ENCODE peak calls at places on chromosomes 5 and 9, in five cellular contexts. Q, Z, J, D and Y are unnamed samples.

GRCh38 chr5:108727154-108727638 is 20.5 kb upstream of the FER start:
- DNase-seq in J (no peak), D (no peak), Q (peak; percentile 38), Z (no peak), Y (no peak)

GRCh38 chr5:99068944-99069650 is 140.3 kb upstream of the CHD1 start:
- DNase-seq in J (no peak), Z (no peak), D (no peak), Q (no peak), Y (no peak)

GRCh38 chr5:83562207-83562606 is 90.7 kb downstream of the VCAN start:
- DNase-seq in Z (no peak), J (no peak), Q (no peak), D (no peak), Y (no peak)

GRCh38 chr9:69200071-69200470 is 26.0 kb downstream of the TJP2 start:
- DNase-seq in Z (no peak), J (no peak), D (no peak), Q (no peak), Y (no peak)

GRCh38 chr5:88732181-88732633 is 150.8 kb downstream of the MEF2C start:
- DNase-seq in D (no peak), Z (no peak), J (no peak), Q (no peak), Y (no peak)

GRCh38 chr5:124649548-124650501 is 96.6 kb downstream of the ZNF608 start:
- DNase-seq in Z (peak; percentile 78), J (peak; percentile 77), Q (peak; percentile 55), D (no peak), Y (no peak)

GRCh38 chr5:81316581-81316980 is 15.2 kb downstream of the ZCCHC9 start:
- DNase-seq in Q (no peak), Z (no peak), J (no peak), D (no peak), Y (no peak)

GRCh38 chr9:109453210-109453842 is 44.8 kb downstream of the PTPN3 start:
- DNase-seq in D (no peak), Z (no peak), J (peak; percentile 56), Q (peak; percentile 37), Y (no peak)

GRCh38 chr5:65482727-65483473 is 1.2 kb upstream of the ADAMTS6 start:
- DNase-seq in Q (no peak), J (no peak), D (no peak), Z (no peak), Y (no peak)

GRCh38 chr5:1760656-1761452 is 38.8 kb downstream of the MRPL36 start:
- DNase-seq in D (no peak), Q (no peak), J (peak; percentile 19), Z (peak; percentile 7), Y (no peak)

GRCh38 chr9:34633851-34634550 is 3.6 kb downstream of the SIGMAR1 start:
- DNase-seq in J (peak; percentile 65), Q (peak; percentile 45), D (no peak), Z (peak; percentile 63), Y (no peak)

GRCh38 chr9:128421474-128422010 is 885 bp downstream of the CERCAM start:
- DNase-seq in Z (no peak), Q (no peak), J (no peak), D (no peak), Y (no peak)

GRCh38 chr9:78127271-78128225 is 95.9 kb upstream of the GNAQ start:
- DNase-seq in D (no peak), Q (peak; percentile 65), J (no peak), Z (no peak), Y (no peak)

GRCh38 chr9:130195638-130196037 is 23.4 kb downstream of the NCS1 start:
- DNase-seq in D (no peak), Z (no peak), Q (no peak), J (no peak), Y (no peak)

GRCh38 chr5:116272281-116272941 is 187.6 kb downstream of the COMMD10 start:
- DNase-seq in Z (no peak), J (no peak), Q (no peak), D (no peak), Y (no peak)

GRCh38 chr9:133558191-133559126 is 24.0 kb downstream of the ADAMTSL2 start:
- DNase-seq in D (no peak), Q (no peak), J (no peak), Z (no peak), Y (no peak)

GRCh38 chr5:74380193-74380592 is 260.3 kb downstream of the ENC1 start:
- DNase-seq in J (no peak), D (no peak), Q (no peak), Z (no peak), Y (peak; percentile 29)

GRCh38 chr9:76655121-76655531 is 109.1 kb upstream of the PCA3 start:
- DNase-seq in Q (no peak), J (no peak), D (no peak), Z (no peak), Y (no peak)

GRCh38 chr9:95874303-95874988 is 1.0 kb upstream of the ERCC6L2 start:
- DNase-seq in J (no peak), Q (no peak), D (no peak), Z (no peak), Y (no peak)

GRCh38 chr9:26656003-26656940 is 236.3 kb downstream of the CAAP1 start:
- DNase-seq in Q (no peak), D (peak; percentile 9), Z (no peak), J (no peak), Y (no peak)

GRCh38 chr5:18375637-18376036 is 741.4 kb downstream of the TAF11L14 start:
- DNase-seq in J (no peak), Z (no peak), D (no peak), Q (no peak), Y (no peak)

GRCh38 chr9:84404095-84404686 is 63.6 kb upstream of the SLC28A3 start:
- DNase-seq in J (no peak), Q (no peak), D (no peak), Z (no peak), Y (no peak)

GRCh38 chr9:98700801-98701200 is 7.9 kb downstream of the GABBR2 start:
- DNase-seq in J (no peak), D (no peak), Z (no peak), Q (no peak), Y (no peak)

GRCh38 chr5:123881791-123882244 is 369.8 kb downstream of the CSNK1G3 start:
- DNase-seq in Q (no peak), J (no peak), D (no peak), Z (no peak), Y (no peak)

GRCh38 chr5:127088226-127088625 is 14.9 kb upstream of the C5orf63 start:
- DNase-seq in Z (no peak), Q (no peak), D (no peak), J (no peak), Y (no peak)

GRCh38 chr9:132994410-132995120 is 16.1 kb downstream of the GFI1B start:
- DNase-seq in J (peak; percentile 48), Q (peak; percentile 55), D (no peak), Z (no peak), Y (no peak)

GRCh38 chr5:68225188-68225910 is 9.8 kb downstream of the PIK3R1 start:
- DNase-seq in Z (peak; percentile 78), J (peak; percentile 69), Q (peak; percentile 64), D (no peak), Y (no peak)

GRCh38 chr5:180618830-180619562 is 27.7 kb upstream of the SCGB3A1 start:
- DNase-seq in J (no peak), Z (no peak), D (peak; percentile 15), Q (no peak), Y (no peak)

GRCh38 chr5:77871016-77871415 is 94.9 kb upstream of the TBCA start:
- DNase-seq in D (no peak), Q (no peak), Z (no peak), J (no peak), Y (no peak)

GRCh38 chr5:36054646-36055045 is 12.0 kb downstream of the UGT3A2 start:
- DNase-seq in Q (no peak), D (no peak), J (no peak), Z (no peak), Y (no peak)

GRCh38 chr9:133261103-133261752 is 13.8 kb downstream of the ABO start:
- DNase-seq in J (no peak), Q (no peak), D (no peak), Z (no peak), Y (no peak)

GRCh38 chr5:159217236-159217635 is 7.9 kb upstream of the RNF145 start:
- DNase-seq in J (no peak), Z (no peak), D (no peak), Q (no peak), Y (no peak)

GRCh38 chr9:68685770-68686169 is 19.3 kb upstream of the PIP5K1B start:
- DNase-seq in D (no peak), J (peak; percentile 53), Z (no peak), Q (no peak), Y (no peak)

GRCh38 chr5:33049298-33049697 is 338.2 kb downstream of the NPR3 start:
- DNase-seq in D (no peak), J (no peak), Z (no peak), Q (no peak), Y (no peak)

GRCh38 chr9:91001146-91001611 is 199.6 kb downstream of the SYK start:
- DNase-seq in J (peak; percentile 39), D (no peak), Q (peak; percentile 69), Z (peak; percentile 36), Y (no peak)

GRCh38 chr5:65163698-65164097 is 318.0 kb downstream of the ADAMTS6 start:
- DNase-seq in Q (no peak), Z (no peak), J (no peak), D (no peak), Y (no peak)

GRCh38 chr9:81772144-81772543 is 82.8 kb upstream of the TLE1 start:
- DNase-seq in Z (no peak), Q (no peak), D (no peak), J (no peak), Y (no peak)

GRCh38 chr5:88888799-88889164 is 5.8 kb upstream of the MEF2C start:
- DNase-seq in J (no peak), Q (no peak), Z (no peak), D (no peak), Y (no peak)

GRCh38 chr9:135131488-135131887 is 44.0 kb downstream of the OLFM1 start:
- DNase-seq in Z (peak; percentile 38), D (no peak), Q (no peak), J (no peak), Y (no peak)
- H3K9me3 ChIP-seq in Z (no peaks in the 10 kb centered on the region), D (no peaks in the 10 kb centered on the region), Q (peaks cover 5% of the 10 kb centered on the region), J (no peaks in the 10 kb centered on the region), Y (no peaks in the 10 kb centered on the region)

GRCh38 chr5:143342607-143343006 is 60.9 kb downstream of the NR3C1 start:
- DNase-seq in D (no peak), Z (no peak), Q (no peak), J (no peak), Y (no peak)
- H3K27ac ChIP-seq in D (no peak overlapping the region), Z (no peak overlapping the region), Q (no peak overlapping the region), J (no peak overlapping the region), Y (no peak overlapping the region)

DNA sequence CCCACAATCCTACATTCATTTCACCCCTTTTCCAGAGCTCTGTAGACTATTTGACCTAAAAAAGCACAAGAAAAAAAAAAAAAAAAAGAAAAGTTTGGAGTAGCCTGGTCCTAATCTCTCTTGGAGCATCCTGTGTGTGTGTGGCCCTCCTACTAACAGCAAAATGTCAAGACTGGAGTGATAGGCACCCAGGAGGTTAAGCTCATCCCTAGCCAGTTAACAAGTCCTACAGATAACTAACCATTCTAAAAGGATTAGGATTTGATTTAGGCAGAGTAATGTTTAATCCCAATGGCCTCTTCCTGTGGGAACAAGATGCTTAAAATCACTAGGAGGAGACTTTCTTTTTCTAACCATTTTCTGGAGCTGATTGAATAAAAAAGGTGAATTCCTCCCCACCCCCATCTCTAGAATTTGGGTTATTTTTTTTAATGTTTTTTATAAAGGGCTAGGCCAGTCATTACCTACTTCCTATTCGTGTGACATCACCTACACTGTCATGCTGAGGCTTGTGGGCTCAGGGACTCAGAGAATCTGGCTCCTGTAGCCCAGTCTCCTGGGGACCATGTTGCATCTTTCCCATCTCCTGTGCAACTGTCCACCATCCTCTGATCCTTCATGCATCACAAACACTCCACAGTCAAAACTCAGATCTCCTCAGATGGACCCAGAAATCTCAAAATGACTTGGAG is 43.2 kb upstream of the NR3C1 start:
- DNase-seq in Z (no peak), J (no peak), Q (no peak), D (no peak), Y (no peak)
- TF ChIP-seq POLR2A in Z (no peak), J (no peak), Q (no peak), D (no peak), Y (no peak)

GRCh38 chr5:40121236-40121635 is 558.5 kb upstream of the PTGER4 start:
- DNase-seq in D (no peak), Z (no peak), Q (no peak), J (no peak), Y (no peak)
- H3K9me3 ChIP-seq in D (peaks cover 29% of the 10 kb centered on the region), Z (no peaks in the 10 kb centered on the region), Q (peaks cover 13% of the 10 kb centered on the region), J (no peaks in the 10 kb centered on the region), Y (peaks cover 4% of the 10 kb centered on the region)